ENCODE peak calls at places on chromosomes 5 and 9, in nine cellular contexts. T is cardiac muscle cell, O is BE2C, R is psoas muscle, G is choroid plexus epithelial cell, Z is IMR-90, L is fibroblast of pulmonary artery, F is WERI-Rb-1, Y is Peyer's patch. U is an unnamed sample.

GRCh38 chr9:98222885-98223640 is 30.6 kb upstream of the CORO2A start:
- DNase-seq in R (no peak), G (peak; percentile 99), O (no peak), T (no peak), Y (no peak), L (peak; percentile 97), F (no peak), Z (peak; percentile 99), U (no peak)

GRCh38 chr5:135565691-135566421 is 12.9 kb downstream of the CXCL14 start:
- DNase-seq in L (peak; percentile 70), G (peak; percentile 71), Z (peak; percentile 52), R (peak; percentile 88), O (peak; percentile 82), F (peak; percentile 75), T (peak; percentile 64), Y (peak; percentile 81), U (peak; percentile 81)

GRCh38 chr9:75186767-75187380 is 98.6 kb downstream of the OSTF1 start:
- DNase-seq in G (peak; percentile 53), Y (no peak), Z (peak; percentile 28), L (peak; percentile 49), R (no peak), O (no peak), T (no peak), F (no peak), U (no peak)

GRCh38 chr9:109745335-109746283 is 34.4 kb upstream of the PALM2AKAP2 start:
- DNase-seq in Z (peak; percentile 75), Y (no peak), T (peak; percentile 94), L (peak; percentile 76), G (peak; percentile 74), F (no peak), R (no peak), O (no peak), U (no peak)

GRCh38 chr5:104283158-104283557 is 720.6 kb upstream of the NUDT12 start:
- DNase-seq in Y (no peak), O (no peak), T (no peak), Z (no peak), F (no peak), G (no peak), R (no peak), L (no peak), U (no peak)

GRCh38 chr5:10317825-10318682 is 10.4 kb upstream of the CMBL start:
- DNase-seq in Z (no peak), R (no peak), G (no peak), Y (no peak), F (no peak), T (no peak), L (no peak), O (no peak), U (no peak)

GRCh38 chr5:57106661-57107060 is 67.2 kb upstream of the GPBP1 start:
- DNase-seq in O (no peak), G (no peak), Z (no peak), Y (no peak), T (no peak), R (no peak), F (no peak), L (no peak), U (no peak)

GRCh38 chr5:37495210-37495609 is 116.1 kb downstream of the WDR70 start:
- DNase-seq in Y (no peak), Z (peak; percentile 39), R (no peak), G (peak; percentile 52), F (no peak), L (peak; percentile 43), T (no peak), O (no peak), U (no peak)

GRCh38 chr5:73851782-73852181 is 225.8 kb downstream of the ARHGEF28 start:
- DNase-seq in G (no peak), F (no peak), L (no peak), Y (no peak), R (no peak), Z (no peak), T (no peak), O (no peak), U (no peak)

GRCh38 chr9:37290881-37291485 is 131.5 kb upstream of the GRHPR start:
- DNase-seq in R (no peak), Y (no peak), F (no peak), L (peak; percentile 90), T (no peak), Z (peak; percentile 88), O (no peak), G (peak; percentile 93), U (no peak)

GRCh38 chr5:40985501-40985900 is 76.2 kb downstream of the C7 start:
- DNase-seq in T (no peak), R (no peak), Z (no peak), L (no peak), F (no peak), Y (no peak), O (no peak), G (no peak), U (no peak)

GRCh38 chr5:73482383-73483193 is 15.7 kb upstream of the BTF3 start:
- DNase-seq in T (no peak), Y (no peak), Z (peak; percentile 86), O (no peak), F (peak; percentile 66), G (peak; percentile 71), R (no peak), L (peak; percentile 34), U (no peak)

GRCh38 chr5:109989161-109989560 is 299.4 kb downstream of the MAN2A1 start:
- DNase-seq in R (no peak), Z (no peak), Y (no peak), O (no peak), T (no peak), G (no peak), F (no peak), L (no peak), U (no peak)

GRCh38 chr5:68421667-68422220 is 206.2 kb downstream of the PIK3R1 start:
- DNase-seq in Z (no peak), G (no peak), T (no peak), Y (no peak), L (no peak), O (no peak), F (no peak), R (no peak), U (no peak)

GRCh38 chr5:181281077-181281983 is 20.4 kb upstream of the TRIM52 start:
- DNase-seq in L (no peak), Y (no peak), Z (no peak), O (no peak), F (no peak), T (peak; percentile 89), G (no peak), R (no peak), U (no peak)
- H3K4me3 ChIP-seq in L (no peak overlapping the region), Y (no peak overlapping the region), Z (no peak overlapping the region), O (no peak overlapping the region), F (no peak overlapping the region), T (peak overlapping the region; percentile 43), G (no peak overlapping the region), R (no peak overlapping the region), U (no peak overlapping the region)

GRCh38 chr9:15374310-15374709 is 48.4 kb upstream of the SNAPC3 start:
- DNase-seq in L (no peak), Z (no peak), F (no peak), Y (no peak), T (no peak), R (no peak), O (no peak), G (no peak), U (no peak)

GRCh38 chr9:15373201-15373530 is 49.5 kb upstream of the SNAPC3 start:
- DNase-seq in Y (no peak), G (peak; percentile 89), Z (peak; percentile 94), F (no peak), R (no peak), L (peak; percentile 50), T (no peak), O (no peak), U (no peak)

GRCh38 chr9:15373881-15374280 is 48.8 kb upstream of the SNAPC3 start:
- DNase-seq in O (no peak), Y (no peak), T (no peak), Z (peak; percentile 18), F (no peak), L (peak; percentile 8), G (peak; percentile 80), R (no peak), U (no peak)

GRCh38 chr9:15372385-15373200 is 50.1 kb upstream of the SNAPC3 start:
- DNase-seq in O (no peak), F (no peak), T (no peak), R (no peak), Z (no peak), G (no peak), Y (no peak), L (no peak), U (no peak)

DNA sequence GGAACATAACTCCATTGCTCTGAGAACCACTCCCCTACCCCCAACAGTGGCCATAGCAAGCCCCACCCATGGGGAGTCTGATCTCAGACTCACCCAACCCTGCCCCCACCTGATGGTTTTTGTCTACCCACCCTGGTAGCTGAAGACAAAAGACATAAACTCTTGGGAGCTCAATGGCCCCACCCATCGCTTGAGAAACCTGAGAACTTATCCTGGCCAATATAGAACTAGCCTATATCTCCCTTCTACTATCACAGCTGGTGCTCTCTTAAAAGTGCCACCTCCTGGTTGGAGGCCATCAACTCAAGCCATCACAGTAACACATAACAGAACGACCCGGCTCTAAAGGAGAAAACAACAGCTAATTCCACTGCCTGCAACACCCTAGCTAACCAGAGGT is 47.9 kb upstream of the SNAPC3 start:
- DNase-seq in Z (no peak), L (no peak), R (no peak), O (no peak), G (no peak), F (no peak), Y (no peak), T (no peak), U (no peak)
- H3K4me3 ChIP-seq in Z (no peak overlapping the region), L (no peak overlapping the region), R (no peak overlapping the region), O (no peak overlapping the region), G (no peak overlapping the region), F (no peak overlapping the region), Y (no peak overlapping the region), T (no peak overlapping the region), U (no peak overlapping the region)

DNA sequence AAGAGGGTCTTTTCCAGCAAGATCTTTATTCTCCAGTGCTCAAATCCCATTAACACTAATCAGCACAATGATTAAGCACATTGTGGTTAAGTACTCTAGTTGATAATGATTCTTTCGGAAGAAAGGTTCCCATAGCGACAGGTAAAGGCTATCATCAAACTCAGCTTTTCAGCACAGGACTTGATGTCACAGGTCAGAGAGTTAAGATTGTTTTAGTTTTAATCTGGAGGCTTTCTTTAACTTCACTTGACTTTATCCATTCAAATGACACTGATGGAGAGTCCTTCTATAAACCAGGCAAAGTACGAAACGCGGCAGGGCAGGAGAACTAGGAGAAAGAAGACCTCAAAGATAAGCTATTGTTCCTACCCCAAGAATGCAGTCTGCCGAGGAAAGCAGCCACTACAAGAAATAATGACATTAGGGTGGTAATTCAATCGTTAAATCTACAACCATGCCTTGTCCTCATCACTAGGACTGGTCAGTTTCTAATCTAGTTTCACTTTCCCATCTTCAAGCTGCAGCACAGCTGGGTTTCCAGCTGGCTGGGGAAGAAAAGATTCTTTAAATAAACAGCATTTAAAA is 4.6 kb downstream of the NRG2 start:
- DNase-seq in Z (peak; percentile 50), T (peak; percentile 53), O (peak; percentile 31), F (no peak), G (peak; percentile 67), Y (no peak), R (no peak), L (peak; percentile 18), U (no peak)
- H3K4me3 ChIP-seq in Z (peak overlapping the region; percentile 100), T (peak overlapping the region; percentile 5), O (peak overlapping the region; percentile 58), F (peak overlapping the region; percentile 36), G (peak overlapping the region; percentile 57), Y (peak overlapping the region; percentile 2), R (peak overlapping the region; percentile 80), L (peak overlapping the region; percentile 55), U (peak overlapping the region; percentile 25)

DNA sequence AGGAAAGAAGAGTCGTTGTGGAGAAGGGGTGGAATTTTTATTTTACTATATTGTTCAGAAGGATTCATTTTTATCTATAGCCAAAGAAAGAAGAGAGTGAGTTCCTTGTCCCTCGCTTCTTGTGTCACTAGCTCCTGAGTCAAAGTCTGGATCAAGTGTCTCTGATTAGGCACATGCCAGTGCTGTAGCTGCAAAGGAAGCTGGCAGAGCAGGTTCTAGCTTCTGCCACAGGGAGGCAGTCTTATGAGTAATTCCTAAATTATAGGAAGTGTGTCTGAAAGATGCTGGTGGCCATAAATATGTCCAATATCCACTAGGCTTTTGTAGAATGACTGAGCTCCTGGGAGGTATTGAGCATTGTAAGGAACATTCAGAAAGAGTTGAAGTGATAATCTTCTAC is 84.7 kb downstream of the DOCK2 start:
- DNase-seq in O (no peak), F (no peak), Y (no peak), L (no peak), G (no peak), T (no peak), Z (no peak), R (no peak), U (no peak)
- H3K4me3 ChIP-seq in O (no peak overlapping the region), F (no peak overlapping the region), Y (no peak overlapping the region), L (no peak overlapping the region), G (no peak overlapping the region), T (no peak overlapping the region), Z (no peak overlapping the region), R (no peak overlapping the region), U (no peak overlapping the region)

U was measured in right lobe of liver.